ENCODE peak calls at places on chromosomes 16 and 17, in eight cellular contexts. H is neural crest cell; A is activated CD4-positive, alpha-beta T cell treated with anti-CD3 and anti-CD28 coated beads for 24 hours; E is brain microvascular endothelial cell; C is NCI-H187; S is colonic mucosa; D is activated T-cell treated with anti-CD3 and anti-CD28 coated beads for 24 hours; I is EL. T is an unnamed sample.
A peak's percentile ranks its signal among the peaks of the same experiment; 100 is the strongest.

GRCh38 chr17:79515110-79515509 is 95.7 kb downstream of the RBFOX3 start:
- DNase-seq in C (no peak), S (no peak), I (no peak), A (no peak), H (no peak), E (no peak), D (no peak), T (no peak)

GRCh38 chr17:77882481-77883212 is 75.9 kb upstream of the TNRC6C start:
- DNase-seq in H (no peak), I (peak; percentile 42), E (peak; percentile 85), C (no peak), S (peak; percentile 51), A (peak; percentile 38), D (peak; percentile 61), T (no peak)

GRCh38 chr16:82638095-82638798 is 11.5 kb downstream of the CDH13 start:
- DNase-seq in E (peak; percentile 88), S (no peak), I (peak; percentile 95), C (no peak), A (no peak), H (no peak), D (no peak), T (no peak)

GRCh38 chr17:9566067-9566466 is 9.6 kb downstream of the STX8 start:
- DNase-seq in I (no peak), S (no peak), C (no peak), D (no peak), A (no peak), E (no peak), H (no peak), T (no peak)

GRCh38 chr16:19174478-19174877 is 6.4 kb downstream of the SYT17 start:
- DNase-seq in S (no peak), A (no peak), H (no peak), D (no peak), I (no peak), C (no peak), E (no peak), T (no peak)

GRCh38 chr16:58614860-58615259 is 14.8 kb downstream of the CNOT1 start:
- DNase-seq in C (no peak), H (no peak), A (no peak), I (no peak), E (no peak), S (no peak), D (no peak), T (no peak)

GRCh38 chr17:67689534-67690177 is 28.1 kb upstream of the NOL11 start:
- DNase-seq in H (peak; percentile 62), A (peak; percentile 9), S (peak; percentile 64), C (peak; percentile 38), I (peak; percentile 59), E (peak; percentile 68), D (peak; percentile 47), T (peak; percentile 65)

GRCh38 chr16:12440233-12440530 is 363.5 kb downstream of the CPPED1 start:
- DNase-seq in I (no peak), A (no peak), S (no peak), H (no peak), E (no peak), C (no peak), D (no peak), T (no peak)

GRCh38 chr16:69017036-69017783 is 88.2 kb upstream of the HAS3 start:
- DNase-seq in C (no peak), S (no peak), H (no peak), D (no peak), A (no peak), I (peak; percentile 85), E (peak; percentile 54), T (no peak)

T was measured in iPS-NIHi11.